ENCODE peak calls at places on chromosomes 5 and 9, in six cellular contexts. H, A, V, R, B and M are unnamed samples.
A peak's percentile ranks its signal among the peaks of the same experiment; 100 is the strongest.

GRCh38 chr5:67196537-67197059 is at the start of gene CD180:
- DNase-seq in H (no peak), A (no peak), V (no peak), R (no peak), B (no peak), M (no peak)

GRCh38 chr5:118698774-118699173 is 289.6 kb downstream of the DTWD2 start:
- DNase-seq in H (no peak), A (no peak), V (no peak), R (no peak), B (no peak), M (no peak)

GRCh38 chr5:150656191-150657132 is 4.6 kb upstream of the MYOZ3 start:
- DNase-seq in H (peak; percentile 92), A (peak; percentile 87), V (peak; percentile 88), R (peak; percentile 79), B (peak; percentile 85), M (peak; percentile 77)

GRCh38 chr5:129945779-129946270 is 41.6 kb downstream of the CHSY3 start:
- DNase-seq in H (no peak), A (no peak), V (no peak), R (no peak), B (no peak), M (no peak)

GRCh38 chr5:140214831-140215230 is 39.8 kb downstream of the CYSTM1 start:
- DNase-seq in H (peak; percentile 87), A (no peak), V (no peak), R (no peak), B (no peak), M (peak; percentile 76)

GRCh38 chr5:74285876-74286275 is 354.7 kb downstream of the ENC1 start:
- DNase-seq in H (no peak), A (no peak), V (no peak), R (no peak), B (no peak), M (no peak)

GRCh38 chr5:157464518-157465171 is 4.6 kb downstream of the NIPAL4 start:
- DNase-seq in H (no peak), A (no peak), V (no peak), R (peak; percentile 26), B (peak; percentile 77), M (peak; percentile 35)

GRCh38 chr9:82495884-82496777 is 507.6 kb downstream of the SPATA31D1 start:
- DNase-seq in H (no peak), A (no peak), V (no peak), R (no peak), B (no peak), M (no peak)

GRCh38 chr5:175493726-175494125 is 15.4 kb downstream of the SFXN1 start:
- DNase-seq in H (no peak), A (peak; percentile 11), V (no peak), R (no peak), B (no peak), M (no peak)

GRCh38 chr5:143585970-143586369 is 182.5 kb upstream of the NR3C1 start:
- DNase-seq in H (no peak), A (no peak), V (no peak), R (no peak), B (no peak), M (no peak)

GRCh38 chr5:151562019-151562707 is 29.0 kb downstream of the FAT2 start:
- DNase-seq in H (no peak), A (no peak), V (no peak), R (no peak), B (no peak), M (no peak)

GRCh38 chr9:12816656-12817101 is 41.9 kb downstream of the LURAP1L start:
- DNase-seq in H (no peak), A (no peak), V (no peak), R (no peak), B (no peak), M (no peak)

GRCh38 chr9:129676970-129677369 is 11.5 kb downstream of the PRRX2 start:
- DNase-seq in H (no peak), A (no peak), V (no peak), R (no peak), B (peak; percentile 85), M (no peak)

GRCh38 chr5:10233011-10233410 is 16.7 kb downstream of the ATPSCKMT start:
- DNase-seq in H (no peak), A (no peak), V (no peak), R (no peak), B (no peak), M (no peak)

GRCh38 chr9:3088166-3088702 is 244.3 kb upstream of the PUM3 start:
- DNase-seq in H (no peak), A (no peak), V (no peak), R (no peak), B (no peak), M (no peak)

GRCh38 chr5:96922452-96923244 is 13.2 kb upstream of the LNPEP start:
- DNase-seq in H (no peak), A (no peak), V (no peak), R (no peak), B (no peak), M (no peak)

GRCh38 chr5:132090107-132090506 is 16.5 kb downstream of the CSF2 start:
- DNase-seq in H (no peak), A (no peak), V (no peak), R (no peak), B (no peak), M (no peak)

GRCh38 chr5:132437604-132438275 is 52.8 kb downstream of the IRF1 start:
- DNase-seq in H (peak; percentile 84), A (peak; percentile 81), V (peak; percentile 53), R (peak; percentile 78), B (peak; percentile 84), M (peak; percentile 63)

GRCh38 chr9:99489043-99489378 is 266.9 kb downstream of the SEC61B start:
- DNase-seq in H (no peak), A (no peak), V (no peak), R (no peak), B (no peak), M (no peak)

GRCh38 chr5:118233601-118234000 is 754.7 kb downstream of the DTWD2 start:
- DNase-seq in H (no peak), A (no peak), V (no peak), R (no peak), B (no peak), M (no peak)

GRCh38 chr9:70081120-70081495 is 37.5 kb downstream of the MAMDC2 start:
- DNase-seq in H (no peak), A (no peak), V (no peak), R (no peak), B (no peak), M (no peak)

GRCh38 chr9:75148551-75148950 is 60.2 kb downstream of the OSTF1 start:
- DNase-seq in H (no peak), A (no peak), V (no peak), R (no peak), B (no peak), M (no peak)

GRCh38 chr9:133873006-133873780 is 118.9 kb downstream of the VAV2 start:
- DNase-seq in H (no peak), A (no peak), V (no peak), R (no peak), B (no peak), M (no peak)

GRCh38 chr5:57066921-57067914 is 106.6 kb upstream of the GPBP1 start:
- DNase-seq in H (no peak), A (no peak), V (no peak), R (no peak), B (no peak), M (no peak)

GRCh38 chr9:92510747-92511146 is 25.0 kb downstream of the ECM2 start:
- DNase-seq in H (no peak), A (no peak), V (no peak), R (no peak), B (no peak), M (no peak)

GRCh38 chr5:173243808-173244305 is 8.9 kb upstream of the NKX2-5 start:
- DNase-seq in H (no peak), A (no peak), V (no peak), R (no peak), B (no peak), M (no peak)

GRCh38 chr5:141388661-141389060 is 1.2 kb downstream of the PCDHGB4 start:
- DNase-seq in H (no peak), A (no peak), V (no peak), R (no peak), B (no peak), M (no peak)

GRCh38 chr5:141384471-141385267 is 2.1 kb downstream of the PCDHGA7 start:
- DNase-seq in H (no peak), A (no peak), V (no peak), R (no peak), B (no peak), M (no peak)

GRCh38 chr5:141383345-141383744 is 803 bp downstream of the PCDHGA7 start:
- DNase-seq in H (no peak), A (no peak), V (no peak), R (no peak), B (no peak), M (no peak)

GRCh38 chr5:141382469-141383294 is at the start of gene PCDHGA7:
- DNase-seq in H (no peak), A (no peak), V (no peak), R (no peak), B (no peak), M (no peak)
- H3K9me3 ChIP-seq in H (no peaks in the 10 kb centered on the region), A (peaks cover 4% of the 10 kb centered on the region), V (peaks cover 30% of the 10 kb centered on the region), R (peaks cover 3% of the 10 kb centered on the region), B (peaks cover 100% of the 10 kb centered on the region), M (peaks cover 98% of the 10 kb centered on the region)

GRCh38 chr9:103533318-103533717 is 538.2 kb downstream of the CYLC2 start:
- DNase-seq in H (no peak), A (no peak), V (no peak), R (no peak), B (no peak), M (no peak)
- H3K9me3 ChIP-seq in H (no peaks in the 10 kb centered on the region), A (no peaks in the 10 kb centered on the region), V (no peaks in the 10 kb centered on the region), R (no peaks in the 10 kb centered on the region), B (no peaks in the 10 kb centered on the region), M (peaks cover 14% of the 10 kb centered on the region)

DNA sequence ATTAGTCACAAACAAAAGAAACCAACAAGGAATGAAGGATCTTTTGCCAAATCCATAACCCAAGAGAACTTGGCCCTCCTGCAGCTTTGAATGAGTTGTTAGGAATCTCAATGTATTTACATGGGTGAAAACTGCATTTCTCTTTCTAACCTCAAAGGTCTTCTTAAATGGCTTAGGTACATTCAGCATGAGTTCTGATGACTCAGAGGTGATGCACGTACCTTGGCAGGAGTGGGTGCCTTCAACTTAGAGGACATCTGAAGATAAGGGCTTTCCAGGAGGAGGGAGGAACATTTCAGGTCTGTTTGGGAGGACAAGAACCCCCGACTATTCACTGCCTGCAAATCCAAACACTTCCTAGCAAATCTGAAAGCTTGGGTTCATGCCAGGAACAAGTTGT is 65.8 kb downstream of the IRX2 start:
- DNase-seq in H (no peak), A (no peak), V (no peak), R (no peak), B (no peak), M (no peak)
- H3K9me3 ChIP-seq in H (no peaks in the 10 kb centered on the region), A (no peaks in the 10 kb centered on the region), V (no peaks in the 10 kb centered on the region), R (no peaks in the 10 kb centered on the region), B (no peaks in the 10 kb centered on the region), M (no peaks in the 10 kb centered on the region)

GRCh38 chr9:101881508-101881907 is 143.1 kb upstream of the GRIN3A start:
- DNase-seq in H (no peak), A (no peak), V (no peak), R (no peak), B (no peak), M (no peak)
- H3K9me3 ChIP-seq in H (no peaks in the 10 kb centered on the region), A (no peaks in the 10 kb centered on the region), V (no peaks in the 10 kb centered on the region), R (no peaks in the 10 kb centered on the region), B (no peaks in the 10 kb centered on the region), M (no peaks in the 10 kb centered on the region)